ENCODE peak calls at places on chromosome 1, in seven cellular contexts. J is upper lobe of right lung; F is globus pallidus; Y is activated T-helper 1 cell treated with anti-CD3 and anti-CD28 coated beads, Interleukin-12 subunit alpha, Interleukin-12 subunit beta, Interleukin-2, Interleukin-4 antibody, amounts not matched to agents 30 ng/mL and 10 ng/mL and 1 ng/mL, durations not matched to agents 14 hours and 24 hours and 36 hours; K is cardiac fibroblast; G is NCI-H1105; A is progenitor cell of endocrine pancreas. D is an unnamed sample.

GRCh38 chr1:145995964-145996432 is 381 bp downstream of the TXNIP start:
- DNase-seq in J (no peak), F (no peak), Y (no peak), K (no peak), G (no peak), A (no peak), D (no peak)

GRCh38 chr1:184801503-184801902 is 46.8 kb upstream of the EDEM3 start:
- DNase-seq in J (no peak), F (no peak), Y (no peak), K (peak; percentile 66), G (no peak), A (no peak), D (no peak)

GRCh38 chr1:4071675-4072074 is 171.6 kb upstream of the C1orf174 start:
- DNase-seq in J (peak; percentile 21), F (no peak), Y (no peak), K (no peak), G (no peak), A (no peak), D (no peak)

GRCh38 chr1:101158424-101158823 is 78.4 kb upstream of the S1PR1 start:
- DNase-seq in J (no peak), F (no peak), Y (no peak), K (no peak), G (no peak), A (no peak), D (no peak)

GRCh38 chr1:27600500-27601175 is 3.3 kb downstream of the AHDC1 start:
- DNase-seq in J (no peak), F (no peak), Y (no peak), K (no peak), G (no peak), A (no peak), D (no peak)

GRCh38 chr1:155043793-155044192 is 7.3 kb upstream of the ADAM15 start:
- DNase-seq in J (no peak), F (no peak), Y (no peak), K (no peak), G (no peak), A (no peak), D (no peak)

GRCh38 chr1:195577748-195578147 is 1030.5 kb downstream of the KCNT2 start:
- DNase-seq in J (no peak), F (no peak), Y (no peak), K (no peak), G (no peak), A (no peak), D (no peak)

GRCh38 chr1:11211925-11212587 is 22.9 kb downstream of the ANGPTL7 start:
- DNase-seq in J (no peak), F (peak; percentile 88), Y (no peak), K (no peak), G (no peak), A (no peak), D (no peak)

GRCh38 chr1:58575831-58576726 is 973 bp downstream of the TACSTD2 start:
- DNase-seq in J (peak; percentile 82), F (no peak), Y (no peak), K (no peak), G (no peak), A (no peak), D (no peak)

GRCh38 chr1:46411601-46412341 is 17.7 kb downstream of the FAAH start:
- DNase-seq in J (no peak), F (no peak), Y (no peak), K (no peak), G (no peak), A (no peak), D (no peak)

GRCh38 chr1:117760069-117760468 is 154.2 kb downstream of the TENT5C start:
- DNase-seq in J (no peak), F (no peak), Y (no peak), K (no peak), G (no peak), A (no peak), D (no peak)

GRCh38 chr1:241612533-241613505 is 27.4 kb downstream of the CHML start:
- DNase-seq in J (no peak), F (no peak), Y (no peak), K (peak; percentile 95), G (no peak), A (no peak), D (no peak)

GRCh38 chr1:22236151-22236550 is 93.3 kb upstream of the WNT4 start:
- DNase-seq in J (no peak), F (no peak), Y (no peak), K (no peak), G (no peak), A (no peak), D (peak; percentile 68)

GRCh38 chr1:161359316-161359715 is 8.4 kb downstream of the CFAP126 start:
- DNase-seq in J (no peak), F (peak; percentile 43), Y (no peak), K (no peak), G (no peak), A (no peak), D (no peak)

GRCh38 chr1:19425643-19426245 is 59.6 kb downstream of the CAPZB start:
- DNase-seq in J (no peak), F (no peak), Y (no peak), K (no peak), G (peak; percentile 16), A (no peak), D (no peak)

GRCh38 chr1:113036639-113037321 is 36.2 kb upstream of the LRIG2 start:
- DNase-seq in J (no peak), F (no peak), Y (no peak), K (peak; percentile 36), G (no peak), A (no peak), D (no peak)

GRCh38 chr1:240987928-240988327 is 369.1 kb downstream of the RGS7 start:
- DNase-seq in J (no peak), F (no peak), Y (no peak), K (peak; percentile 58), G (no peak), A (no peak), D (no peak)